ENCODE peak calls at places on chromosomes 3 and 15, in four cellular contexts. P, K, F and M are unnamed samples.

GRCh38 chr3:71171246-71171645 is 412.3 kb downstream of the FOXP1 start:
- DNase-seq in P (no peak), K (no peak), F (no peak), M (no peak)

GRCh38 chr15:39230205-39230916 is 350.5 kb upstream of the THBS1 start:
- DNase-seq in P (no peak), K (no peak), F (no peak), M (peak)

GRCh38 chr15:57443486-57443885 is 67.2 kb downstream of the CGNL1 start:
- DNase-seq in P (no peak), K (no peak), F (no peak), M (no peak)

GRCh38 chr15:77021803-77022381 is 27.0 kb downstream of the PSTPIP1 start:
- DNase-seq in P (peak), K (peak), F (peak), M (peak)

GRCh38 chr3:24215518-24215917 is 270.4 kb downstream of the NR1D2 start:
- DNase-seq in P (no peak), K (no peak), F (no peak), M (no peak)

GRCh38 chr3:52047295-52047960 is 8.9 kb downstream of the DUSP7 start:
- DNase-seq in P (no peak), K (no peak), F (no peak), M (no peak)

GRCh38 chr15:60626051-60626450 is 147.1 kb upstream of the ICE2 start:
- DNase-seq in P (no peak), K (no peak), F (no peak), M (no peak)

GRCh38 chr15:52503788-52504496 is 24.7 kb downstream of the MYO5A start:
- DNase-seq in P (no peak), K (no peak), F (peak), M (no peak)

GRCh38 chr15:70121656-70122297 is 24.1 kb upstream of the TLE3 start:
- DNase-seq in P (no peak), K (no peak), F (peak), M (peak)

GRCh38 chr3:29932662-29933316 is 651.9 kb downstream of the RBMS3 start:
- DNase-seq in P (no peak), K (no peak), F (no peak), M (no peak)